ENCODE peak calls at places on chromosome 11, in six cellular contexts. R, D, A, G, I and S are unnamed samples.

GRCh38 chr11:70364745-70365535 is 33.4 kb upstream of the CTTN start:
- ATAC-seq in I (peak; percentile 74), A (no peak), D (no peak), R (peak; percentile 80), G (peak; percentile 71), S (peak; percentile 93)

GRCh38 chr11:71383461-71383860 is 64.7 kb downstream of the DHCR7 start:
- ATAC-seq in A (no peak), G (no peak), I (peak; percentile 76), R (no peak), D (no peak), S (no peak)

GRCh38 chr11:78313181-78313788 is 104.3 kb downstream of the GAB2 start:
- ATAC-seq in G (no peak), D (no peak), R (no peak), A (peak; percentile 49), I (no peak), S (no peak)

GRCh38 chr11:18704698-18705097 is 6.1 kb downstream of the TMEM86A start:
- ATAC-seq in G (no peak), A (no peak), D (no peak), R (no peak), I (no peak), S (no peak)

GRCh38 chr11:14698771-14699170 is 55.2 kb downstream of the PDE3B start:
- ATAC-seq in I (no peak), A (no peak), R (peak; percentile 56), D (no peak), G (no peak), S (no peak)

GRCh38 chr11:57413681-57414080 is 13.2 kb downstream of the SLC43A3 start:
- ATAC-seq in I (no peak), R (no peak), A (no peak), D (no peak), G (no peak), S (no peak)

GRCh38 chr11:94457118-94458029 is 36.3 kb downstream of the MRE11 start:
- ATAC-seq in G (no peak), R (no peak), I (no peak), D (no peak), A (no peak), S (peak; percentile 27)

GRCh38 chr11:78420255-78420764 is 2.7 kb upstream of the GAB2 start:
- ATAC-seq in A (no peak), R (no peak), I (peak; percentile 10), D (peak; percentile 76), G (no peak), S (no peak)

GRCh38 chr11:45082744-45083543 is 63.5 kb upstream of the PRDM11 start:
- ATAC-seq in A (no peak), D (no peak), R (peak; percentile 22), I (peak; percentile 88), G (no peak), S (no peak)

GRCh38 chr11:44916797-44917196 is 33.9 kb downstream of the TP53I11 start:
- ATAC-seq in A (no peak), G (no peak), I (peak; percentile 22), R (no peak), D (no peak), S (peak; percentile 35)

GRCh38 chr11:111807098-111807497 is 40.9 kb upstream of the PPP2R1B start:
- ATAC-seq in R (no peak), G (no peak), D (no peak), I (no peak), A (no peak), S (no peak)

GRCh38 chr11:128837627-128838026 is 29.5 kb downstream of the KCNJ1 start:
- ATAC-seq in G (no peak), R (peak; percentile 32), D (no peak), I (no peak), A (no peak), S (no peak)

GRCh38 chr11:46290021-46290420 is 12.6 kb downstream of the CREB3L1 start:
- ATAC-seq in D (no peak), A (no peak), R (no peak), I (no peak), G (no peak), S (no peak)

GRCh38 chr11:99803501-99803900 is 782.8 kb downstream of the CNTN5 start:
- ATAC-seq in I (no peak), G (no peak), A (no peak), R (no peak), D (no peak), S (no peak)

GRCh38 chr11:65459552-65459951 is 37.0 kb downstream of the NEAT1 start:
- ATAC-seq in G (no peak), R (no peak), A (no peak), D (no peak), I (no peak), S (no peak)

GRCh38 chr11:109374032-109374431 is 48.0 kb upstream of the C11orf87 start:
- ATAC-seq in R (no peak), I (no peak), D (no peak), G (no peak), A (no peak), S (no peak)

GRCh38 chr11:118417801-118418200 is 16.4 kb downstream of the ATP5MG start:
- ATAC-seq in I (no peak), G (no peak), R (no peak), A (no peak), D (no peak), S (no peak)

GRCh38 chr11:65425105-65425970 is 2.7 kb downstream of the NEAT1 start:
- ATAC-seq in R (peak; percentile 48), G (peak; percentile 56), I (peak; percentile 49), D (no peak), A (no peak), S (peak; percentile 46)

GRCh38 chr11:71222318-71223080 is 29.9 kb downstream of the SHANK2 start:
- ATAC-seq in I (no peak), D (no peak), G (no peak), R (no peak), A (no peak), S (no peak)